ENCODE peak calls at places on chromosome 12, in five cellular contexts. U is H1, W is endothelial cell of umbilical vein, N is PC-3, Y is fibroblast of lung. H is an unnamed sample.
A peak's percentile ranks its signal among the peaks of the same experiment; 100 is the strongest.

GRCh38 chr12:9776795-9777194 is 16.1 kb upstream of the CD69 start:
- DNase-seq in U (no peak), W (no peak), N (peak; percentile 9), Y (no peak), H (no peak)

GRCh38 chr12:47507221-47507620 is 198.6 kb downstream of the RPAP3 start:
- DNase-seq in U (no peak), W (no peak), N (no peak), Y (peak; percentile 54), H (peak; percentile 59)

GRCh38 chr12:106271575-106272505 is 24.0 kb upstream of the CKAP4 start:
- DNase-seq in U (no peak), W (no peak), N (no peak), Y (no peak), H (no peak)

GRCh38 chr12:75720807-75721206 is 209.4 kb upstream of the KRR1 start:
- DNase-seq in U (no peak), W (no peak), N (peak; percentile 45), Y (no peak), H (no peak)

GRCh38 chr12:33703221-33703620 is 263.6 kb upstream of the SYT10 start:
- DNase-seq in U (no peak), W (no peak), N (peak; percentile 57), Y (no peak), H (no peak)

GRCh38 chr12:52415870-52416750 is 10.0 kb upstream of the KRT82 start:
- DNase-seq in U (no peak), W (no peak), N (peak; percentile 70), Y (peak; percentile 63), H (peak; percentile 85)

GRCh38 chr12:123267335-123267920 is 4.2 kb downstream of the CDK2AP1 start:
- DNase-seq in U (no peak), W (no peak), N (no peak), Y (no peak), H (no peak)

GRCh38 chr12:71162832-71163711 is 5.3 kb upstream of the TSPAN8 start:
- DNase-seq in U (no peak), W (no peak), N (peak; percentile 86), Y (no peak), H (no peak)

GRCh38 chr12:26122681-26123481 is 2.0 kb downstream of the BHLHE41 start:
- DNase-seq in U (no peak), W (peak; percentile 68), N (peak; percentile 74), Y (peak; percentile 88), H (peak; percentile 87)

GRCh38 chr12:129607293-129607692 is 296.5 kb downstream of the TMEM132D start:
- DNase-seq in U (peak; percentile 15), W (no peak), N (no peak), Y (peak; percentile 92), H (no peak)

GRCh38 chr12:4274960-4275868 is 1.7 kb downstream of the CCND2 start:
- DNase-seq in U (no peak), W (no peak), N (no peak), Y (no peak), H (peak; percentile 57)
- TF ChIP-seq EZH2 in U (no peak), W (peak; percentile 73), N (no peak), Y (peak; percentile 90), H (peak; percentile 94)

DNA sequence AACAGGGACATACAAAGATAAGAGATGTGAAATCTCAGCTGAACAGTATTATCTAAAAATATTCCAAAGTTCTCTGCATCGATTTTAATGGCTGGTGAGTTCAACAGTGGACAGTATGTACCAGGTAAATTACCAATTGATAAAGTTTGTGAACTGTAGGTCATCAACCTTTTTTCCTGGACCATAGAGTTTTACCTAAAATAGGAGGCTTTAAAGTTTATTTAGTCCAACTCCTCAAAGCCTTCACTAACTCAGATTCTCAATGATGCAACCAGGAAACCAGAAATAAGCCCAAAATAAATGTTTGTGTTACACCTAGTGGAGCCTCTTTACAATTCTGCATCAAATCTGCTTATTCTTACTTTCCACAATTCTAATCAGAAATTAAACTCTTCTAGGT is 205.8 kb downstream of the ANO6 start:
- DNase-seq in U (no peak), W (no peak), N (no peak), Y (no peak), H (no peak)
- TF ChIP-seq EZH2 in U (no peak), W (no peak), N (no peak), Y (no peak), H (no peak)

DNA sequence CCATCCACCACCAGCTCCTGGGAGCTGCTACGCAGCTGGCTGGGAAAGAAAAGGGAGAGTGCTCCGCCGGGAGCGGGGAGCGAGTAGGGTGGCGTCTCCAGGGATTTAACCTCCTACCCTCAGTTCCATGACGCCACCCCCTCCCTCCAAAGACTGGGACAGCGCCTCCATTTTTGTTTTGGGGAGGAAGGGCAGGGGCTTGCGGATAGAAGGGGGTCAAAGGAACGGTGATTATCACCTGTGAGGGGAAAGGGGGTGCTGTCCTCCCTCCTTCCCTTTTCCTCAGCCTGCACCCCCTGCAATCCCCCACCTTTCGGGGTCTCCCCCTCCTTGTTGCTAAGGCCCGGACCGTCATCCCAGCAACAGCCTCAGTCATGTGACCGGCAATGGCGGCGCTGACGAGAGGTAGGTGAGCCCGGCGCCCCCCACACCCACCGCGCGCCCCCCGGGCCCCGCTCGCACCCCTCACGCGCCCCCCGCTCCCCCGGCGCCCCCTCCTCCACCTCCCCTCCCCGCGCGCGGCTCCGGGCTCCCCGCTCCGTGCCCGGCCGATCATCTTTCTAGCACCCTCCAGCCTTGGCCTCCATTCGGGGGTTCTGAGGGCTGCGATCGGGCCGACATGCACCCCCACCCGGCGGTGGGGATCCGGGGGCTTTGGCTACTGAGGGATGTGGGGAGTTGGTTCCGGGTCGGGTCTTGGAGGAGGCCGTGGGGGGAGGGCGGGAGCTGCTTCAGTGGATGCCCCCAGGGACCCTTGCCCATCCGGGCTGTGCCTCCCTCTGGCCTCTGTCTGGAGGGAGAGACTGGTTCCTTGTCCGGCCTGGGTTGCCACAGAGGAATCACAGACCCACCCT is at the start of gene DTX3:
- DNase-seq in U (no peak), W (peak; percentile 18), N (no peak), Y (peak; percentile 38), H (peak; percentile 74)
- TF ChIP-seq EZH2 in U (no peak), W (peak; percentile 27), N (no peak), Y (no peak), H (no peak)

GRCh38 chr12:89350260-89350659 is 2.0 kb downstream of the DUSP6 start:
- DNase-seq in U (no peak), W (peak; percentile 25), N (no peak), Y (no peak), H (no peak)
- TF ChIP-seq EZH2 in U (no peak), W (no peak), N (no peak), Y (no peak), H (no peak)

DNA sequence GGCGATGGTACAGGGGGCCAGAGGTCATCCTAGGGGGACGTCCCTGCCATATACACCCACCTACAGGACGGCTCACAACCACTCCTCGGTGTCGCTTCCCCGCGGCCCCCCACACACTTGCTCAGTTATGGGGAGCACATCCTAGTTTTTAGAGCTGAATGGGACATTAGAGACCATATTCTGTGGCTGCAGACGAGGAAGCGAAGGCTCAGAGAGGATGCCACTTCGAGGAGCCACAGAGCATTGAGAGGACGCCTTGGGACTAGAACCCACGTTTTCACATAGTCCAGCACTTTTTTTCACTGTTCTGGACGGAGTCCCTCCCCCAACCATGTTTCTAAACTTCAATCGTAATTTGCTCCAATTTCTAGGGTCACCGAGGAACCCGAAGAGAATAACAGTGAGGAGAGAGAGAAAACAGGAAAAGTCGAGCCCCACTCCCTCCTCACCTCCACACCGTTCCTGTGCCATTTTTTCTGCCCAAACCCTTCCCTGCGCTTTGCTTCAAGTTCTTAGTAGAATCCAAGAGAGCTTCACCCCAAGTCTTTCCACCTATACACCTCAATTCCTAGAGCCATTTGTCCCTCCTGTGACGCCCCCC is 636 bp upstream of the ASCL1 start:
- DNase-seq in U (no peak), W (no peak), N (no peak), Y (no peak), H (no peak)
- TF ChIP-seq EZH2 in U (peak; percentile 67), W (peak; percentile 26), N (no peak), Y (no peak), H (no peak)

DNA sequence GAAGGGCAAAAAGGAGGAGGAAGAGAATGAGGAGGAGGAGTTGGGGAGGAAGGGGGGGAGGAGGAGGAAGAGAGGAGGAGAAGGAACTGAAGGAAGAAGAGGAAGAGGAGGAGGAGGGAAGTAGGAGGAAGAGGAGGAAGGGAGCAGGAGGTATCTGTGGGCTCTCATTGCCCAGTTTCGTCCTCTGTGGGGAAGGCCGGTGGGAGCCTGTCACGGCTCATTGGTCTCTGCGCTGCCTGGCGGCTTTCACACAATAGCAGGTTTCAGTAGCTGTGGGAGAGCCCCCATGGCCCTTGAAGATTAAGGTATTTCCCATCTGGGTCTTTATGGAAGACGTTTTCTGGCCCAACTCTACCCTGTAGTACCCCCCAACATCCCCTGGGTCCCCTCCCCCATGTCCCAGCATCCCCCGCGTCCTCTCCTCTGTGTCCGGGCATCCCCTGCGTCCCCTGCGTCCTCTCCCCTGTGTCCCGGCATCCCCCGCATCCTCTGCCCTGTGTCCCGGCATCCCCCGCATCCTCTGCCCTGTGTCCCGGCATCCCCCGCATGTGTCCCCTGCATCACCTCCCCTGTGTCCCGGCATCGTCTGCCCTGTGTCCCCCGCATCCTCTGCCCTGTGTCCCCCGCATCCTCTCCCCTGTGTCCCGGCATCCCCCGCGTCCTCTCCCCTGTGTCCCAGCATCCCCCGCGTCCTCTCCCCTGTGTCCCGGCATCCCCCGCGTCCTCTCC is 278.2 kb upstream of the SFSWAP start:
- DNase-seq in U (no peak), W (no peak), N (no peak), Y (no peak), H (no peak)
- TF ChIP-seq EZH2 in U (no peak), W (no peak), N (no peak), Y (no peak), H (no peak)

DNA sequence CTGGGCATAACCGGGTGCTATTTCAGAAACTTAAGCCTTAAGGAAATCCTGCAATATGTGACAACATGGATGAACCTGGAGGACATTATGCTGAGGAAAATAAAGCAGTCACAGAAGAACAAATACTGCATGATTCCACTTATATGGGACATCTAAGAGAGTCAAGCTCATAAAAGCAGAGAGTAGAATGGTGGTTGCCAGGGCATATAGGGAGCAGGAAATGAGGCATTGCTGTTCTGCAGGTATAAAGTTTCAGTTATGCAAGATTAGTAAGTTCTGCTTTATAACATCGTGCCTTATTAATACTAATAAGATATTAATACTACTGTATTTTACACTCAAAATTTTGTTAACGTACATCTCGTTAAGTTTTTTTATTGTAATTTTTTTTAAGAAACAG is 124.2 kb upstream of the ATF1 start:
- DNase-seq in U (no peak), W (no peak), N (peak; percentile 82), Y (no peak), H (no peak)
- TF ChIP-seq EZH2 in U (no peak), W (no peak), N (no peak), Y (no peak), H (no peak)